ENCODE peak calls at places on chromosomes 1 and 21, in four cellular contexts. Q is fibroblast of lung, W is BE2C, D is tibial nerve. M is an unnamed sample.

GRCh38 chr1:245583081-245583480 is 428.3 kb downstream of the KIF26B start:
- DNase-seq in W (no peak), D (no peak), Q (no peak), M (no peak)

GRCh38 chr1:28110555-28110954 is 22.1 kb upstream of the EYA3 start:
- DNase-seq in D (no peak), W (no peak), Q (no peak), M (no peak)

GRCh38 chr21:45146301-45146700 is 71.9 kb downstream of the ADARB1 start:
- DNase-seq in W (no peak), D (no peak), Q (no peak), M (no peak)

GRCh38 chr21:37057614-37058013 is 15.3 kb downstream of the PIGP start:
- DNase-seq in Q (no peak), D (no peak), W (no peak), M (no peak)

GRCh38 chr1:203408485-203409229 is 57.7 kb upstream of the FMOD start:
- DNase-seq in W (no peak), D (peak), Q (peak), M (no peak)

GRCh38 chr1:157438236-157439012 is 113.9 kb downstream of the FCRL5 start:
- DNase-seq in Q (no peak), D (no peak), W (no peak), M (no peak)

GRCh38 chr1:18529714-18530113 is 49.0 kb downstream of the KLHDC7A start:
- DNase-seq in Q (no peak), W (no peak), D (no peak), M (no peak)

GRCh38 chr1:153567621-153568366 is 2.1 kb upstream of the S100A2 start:
- DNase-seq in Q (peak), W (peak), D (no peak), M (no peak)

GRCh38 chr1:32989160-32989894 is 24.7 kb upstream of the RNF19B start:
- DNase-seq in Q (peak), D (peak), W (no peak), M (no peak)

GRCh38 chr1:9907441-9907840 is 2.6 kb downstream of the CTNNBIP1 start:
- DNase-seq in D (no peak), Q (no peak), W (no peak), M (no peak)

GRCh38 chr1:151370211-151370911 is 2.1 kb downstream of the SELENBP1 start:
- DNase-seq in Q (no peak), D (no peak), W (no peak), M (no peak)

GRCh38 chr1:58823481-58824010 is 39.7 kb upstream of the JUN start:
- DNase-seq in Q (peak), W (no peak), D (no peak), M (no peak)

GRCh38 chr1:226497991-226498689 is 50.4 kb upstream of the STUM start:
- DNase-seq in D (no peak), Q (no peak), W (no peak), M (no peak)

GRCh38 chr1:232629250-232630046 is 485 bp downstream of the SIPA1L2 start:
- DNase-seq in Q (peak), W (peak), D (no peak), M (no peak)
- TF ChIP-seq CTCF in Q (no peak), W (no peak), D (no peak), M (no peak)

GRCh38 chr1:39713557-39713956 is 22.3 kb upstream of the HPCAL4 start:
- DNase-seq in W (no peak), D (no peak), Q (no peak), M (no peak)

GRCh38 chr1:39720094-39720999 is 18.3 kb upstream of the PPIE start:
- DNase-seq in W (no peak), D (no peak), Q (peak), M (no peak)

GRCh38 chr1:39721664-39722063 is 17.0 kb upstream of the PPIE start:
- DNase-seq in D (no peak), Q (no peak), W (no peak), M (no peak)

GRCh38 chr1:39722495-39722894 is 16.2 kb upstream of the PPIE start:
- DNase-seq in D (no peak), Q (no peak), W (no peak), M (no peak)

GRCh38 chr1:39717809-39718208 is 20.9 kb upstream of the PPIE start:
- DNase-seq in D (no peak), W (no peak), Q (no peak), M (no peak)
- TF ChIP-seq CTCF in D (no peak), W (no peak), Q (no peak), M (no peak)

GRCh38 chr1:110766336-110766647 is 91.6 kb upstream of the KCNA3 start:
- DNase-seq in Q (no peak), D (no peak), W (no peak), M (no peak)
- TF ChIP-seq CTCF in Q (no peak), D (no peak), W (no peak), M (no peak)

DNA sequence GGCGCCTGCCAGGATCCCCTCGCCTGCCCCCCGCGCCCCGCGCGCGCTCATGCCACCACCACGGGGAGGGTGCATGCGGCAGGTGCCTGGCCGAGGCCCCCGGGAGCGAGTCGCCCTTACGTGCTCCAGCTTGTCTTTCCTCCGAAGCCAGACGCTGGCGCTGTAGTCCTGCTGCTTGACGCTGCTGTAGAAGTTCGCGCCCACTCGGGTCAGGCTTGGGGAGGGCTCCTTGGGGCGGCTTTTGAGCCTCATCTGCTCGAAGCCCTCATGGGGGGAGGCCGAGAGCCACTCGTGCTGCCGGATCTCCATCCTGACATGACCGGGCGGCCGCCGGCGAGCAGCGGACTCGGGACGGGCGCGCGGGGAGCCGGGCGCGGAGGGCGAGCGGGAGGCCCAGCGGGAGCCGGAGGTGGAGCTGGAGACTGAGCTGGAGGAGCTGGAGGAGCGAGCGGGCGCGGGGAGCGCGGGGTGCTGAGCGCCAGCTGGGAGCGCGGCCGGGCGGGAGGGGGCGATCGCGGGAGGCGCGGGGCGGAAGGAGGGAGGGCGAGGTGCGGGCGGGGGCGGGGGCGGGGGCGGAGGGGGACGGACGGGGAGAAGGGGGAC is 428 bp downstream of the PLD5 start:
- DNase-seq in Q (peak), W (peak), D (no peak), M (no peak)
- TF ChIP-seq CTCF in Q (no peak), W (peak), D (no peak), M (no peak)

GRCh38 chr1:24114753-24115152 is 2.8 kb upstream of the MYOM3 start:
- DNase-seq in Q (no peak), W (no peak), D (no peak), M (no peak)

GRCh38 chr1:24111998-24112380 is at the start of gene MYOM3:
- DNase-seq in D (no peak), Q (no peak), W (no peak), M (no peak)

GRCh38 chr1:24111264-24111997 is 504 bp downstream of the MYOM3 start:
- DNase-seq in W (no peak), Q (no peak), D (no peak), M (no peak)

GRCh38 chr1:24110642-24111263 is 1.2 kb downstream of the MYOM3 start:
- DNase-seq in D (no peak), Q (no peak), W (peak), M (no peak)

DNA sequence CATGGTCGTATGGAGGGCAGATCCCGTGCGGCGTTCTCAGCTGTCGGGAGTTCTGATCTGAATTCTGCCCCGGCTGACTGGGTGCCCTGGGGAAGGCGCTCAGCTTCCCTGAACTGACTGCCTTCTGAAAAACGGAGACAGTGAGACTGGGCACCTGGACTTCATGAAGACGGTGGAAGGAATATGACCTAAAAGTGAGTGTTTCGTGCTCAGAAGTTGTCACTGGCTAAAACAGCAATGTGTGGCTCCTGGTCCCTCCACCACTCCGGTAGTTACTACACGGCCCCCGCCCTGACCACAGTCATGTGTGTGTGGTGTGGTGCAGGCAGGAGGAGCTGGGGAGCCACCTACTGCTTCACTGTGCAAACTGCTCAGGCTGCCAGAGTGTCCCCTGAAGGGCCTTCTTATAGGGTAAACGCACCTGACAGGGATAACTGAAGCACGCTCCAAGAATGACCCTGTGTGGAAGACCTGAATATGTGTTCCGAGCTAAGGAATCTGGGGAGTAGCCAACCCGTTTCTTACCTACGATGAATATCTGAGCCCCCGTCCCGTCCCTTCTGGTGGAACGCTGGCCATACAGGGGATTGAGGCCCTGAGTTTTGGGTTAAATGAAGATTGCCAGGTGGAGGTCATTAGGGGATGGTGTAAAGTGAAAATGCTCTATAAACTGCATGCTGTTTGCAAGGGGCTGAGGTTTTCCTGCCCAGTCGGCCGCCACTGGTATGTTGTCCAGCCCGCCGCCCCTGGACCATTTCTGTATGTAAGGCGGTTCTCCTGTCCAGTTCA is 640 bp upstream of the MYOM3 start:
- DNase-seq in W (peak), Q (peak), D (peak), M (peak)
- TF ChIP-seq CTCF in W (peak), Q (peak), D (peak), M (no peak)

GRCh38 chr1:48869116-48869893 is 92.6 kb upstream of the BEND5 start:
- DNase-seq in D (no peak), Q (no peak), W (no peak), M (no peak)
- TF ChIP-seq CTCF in D (no peak), Q (no peak), W (no peak), M (no peak)